ENCODE peak calls at places on chromosomes 2 and 18, in seven cellular contexts. G is sciatic nerve; D is effector CD4-positive, alpha-beta T cell; F is HFFc6; B is CD4-positive, alpha-beta T cell; U is T-cell; T is epithelial cell of prostate. Q is an unnamed sample.

GRCh38 chr2:207744050-207744449 is 25.7 kb downstream of the FZD5 start:
- DNase-seq in F (no peak), B (no peak), U (no peak), G (no peak), T (no peak), D (no peak), Q (no peak)

GRCh38 chr18:33839452-33840225 is 261.6 kb downstream of the ASXL3 start:
- DNase-seq in F (no peak), B (no peak), T (peak), U (no peak), D (no peak), G (no peak), Q (no peak)

GRCh38 chr2:181357979-181358378 is 99.2 kb upstream of the ITGA4 start:
- DNase-seq in T (no peak), B (no peak), U (no peak), D (no peak), G (no peak), F (no peak), Q (no peak)

GRCh38 chr2:151904807-151905206 is 76.6 kb upstream of the ARL5A start:
- DNase-seq in D (no peak), B (no peak), G (no peak), F (no peak), T (no peak), U (no peak), Q (no peak)

GRCh38 chr2:229164545-229165249 is 106.4 kb downstream of the PID1 start:
- DNase-seq in U (no peak), T (no peak), D (no peak), G (no peak), F (peak), B (no peak), Q (no peak)

GRCh38 chr2:43001787-43002468 is 209.5 kb upstream of the HAAO start:
- DNase-seq in B (no peak), G (no peak), U (no peak), T (no peak), F (no peak), D (no peak), Q (no peak)

GRCh38 chr2:30265441-30266015 is 34.2 kb downstream of the LBH start:
- DNase-seq in B (no peak), F (peak), U (no peak), T (no peak), G (no peak), D (no peak), Q (no peak)

GRCh38 chr2:185245806-185246205 is 492.8 kb upstream of the FSIP2 start:
- DNase-seq in B (no peak), F (no peak), D (no peak), T (no peak), U (no peak), G (no peak), Q (no peak)

GRCh38 chr2:31522742-31523141 is 58.0 kb downstream of the SRD5A2 start:
- DNase-seq in B (no peak), G (no peak), U (no peak), T (no peak), F (no peak), D (no peak), Q (no peak)

GRCh38 chr2:238081150-238081549 is 19.0 kb upstream of the ESPNL start:
- DNase-seq in F (no peak), G (no peak), T (no peak), D (no peak), B (no peak), U (no peak), Q (no peak)

GRCh38 chr2:12764075-12764722 is 47.5 kb downstream of the TRIB2 start:
- DNase-seq in T (no peak), B (no peak), F (peak), D (no peak), U (no peak), G (no peak), Q (no peak)

GRCh38 chr2:36338827-36339145 is 16.8 kb upstream of the CRIM1 start:
- DNase-seq in F (peak), T (no peak), B (no peak), D (no peak), U (no peak), G (no peak), Q (no peak)

GRCh38 chr2:102238039-102238756 is 51.4 kb downstream of the IL1RL2 start:
- DNase-seq in G (no peak), F (peak), B (no peak), T (no peak), U (no peak), D (no peak), Q (no peak)

GRCh38 chr18:2970762-2971659 is 41.9 kb downstream of the LPIN2 start:
- DNase-seq in B (peak), D (no peak), U (peak), T (no peak), F (no peak), G (no peak), Q (peak)